ENCODE peak calls at places on chromosome X, in four cellular contexts. One of them, this sample, is unnamed.

GRCh38 chrX:66760648-66761047 is 121.8 kb upstream of the EDA2R start:
- DNase-seq in HL-60: no peak
- DNase-seq in brain microvascular endothelial cell: no peak
- DNase-seq in fibroblast of the aortic adventitia: peak
- DNase-seq in this sample: no peak

GRCh38 chrX:27893871-27894270 is 86.1 kb downstream of the MAGEB10 start:
- DNase-seq in HL-60: no peak
- DNase-seq in brain microvascular endothelial cell: no peak
- DNase-seq in fibroblast of the aortic adventitia: no peak
- DNase-seq in this sample: no peak

GRCh38 chrX:2682582-2683177 is 8.4 kb upstream of the CD99 start:
- DNase-seq in HL-60: no peak
- DNase-seq in brain microvascular endothelial cell: no peak
- DNase-seq in fibroblast of the aortic adventitia: no peak
- DNase-seq in this sample: no peak

GRCh38 chrX:54561622-54562021 is 31.6 kb downstream of the GNL3L start:
- DNase-seq in HL-60: no peak
- DNase-seq in brain microvascular endothelial cell: no peak
- DNase-seq in fibroblast of the aortic adventitia: no peak
- DNase-seq in this sample: no peak

GRCh38 chrX:15511563-15511962 is 11.0 kb downstream of the BMX start:
- DNase-seq in HL-60: no peak
- DNase-seq in brain microvascular endothelial cell: no peak
- DNase-seq in fibroblast of the aortic adventitia: no peak
- DNase-seq in this sample: no peak

GRCh38 chrX:41591906-41592305 is 96.9 kb upstream of the GPR34 start:
- DNase-seq in HL-60: no peak
- DNase-seq in brain microvascular endothelial cell: no peak
- DNase-seq in fibroblast of the aortic adventitia: no peak
- DNase-seq in this sample: no peak

GRCh38 chrX:119686087-119686639 is 6.8 kb downstream of the SEPTIN6 start:
- DNase-seq in HL-60: no peak
- DNase-seq in brain microvascular endothelial cell: no peak
- DNase-seq in fibroblast of the aortic adventitia: peak
- DNase-seq in this sample: no peak

GRCh38 chrX:154738013-154738738 is 12.7 kb downstream of the GAB3 start:
- DNase-seq in HL-60: no peak
- DNase-seq in brain microvascular endothelial cell: peak
- DNase-seq in fibroblast of the aortic adventitia: peak
- DNase-seq in this sample: peak

GRCh38 chrX:41600266-41600665 is 88.5 kb upstream of the GPR34 start:
- DNase-seq in HL-60: no peak
- DNase-seq in brain microvascular endothelial cell: peak
- DNase-seq in fibroblast of the aortic adventitia: peak
- DNase-seq in this sample: no peak

GRCh38 chrX:35664838-35665237 is 133.3 kb upstream of the MAGEB16 start:
- DNase-seq in HL-60: no peak
- DNase-seq in brain microvascular endothelial cell: no peak
- DNase-seq in fibroblast of the aortic adventitia: no peak
- DNase-seq in this sample: no peak

GRCh38 chrX:28591542-28591941 is 4.3 kb downstream of the IL1RAPL1 start:
- DNase-seq in HL-60: no peak
- DNase-seq in brain microvascular endothelial cell: no peak
- DNase-seq in fibroblast of the aortic adventitia: no peak
- DNase-seq in this sample: no peak

GRCh38 chrX:134562002-134562401 is 96.3 kb downstream of the PLAC1 start:
- DNase-seq in HL-60: no peak
- DNase-seq in brain microvascular endothelial cell: no peak
- DNase-seq in fibroblast of the aortic adventitia: no peak
- DNase-seq in this sample: no peak

GRCh38 chrX:123590842-123591491 is 141.9 kb downstream of the THOC2 start:
- DNase-seq in HL-60: no peak
- DNase-seq in brain microvascular endothelial cell: no peak
- DNase-seq in fibroblast of the aortic adventitia: no peak
- DNase-seq in this sample: peak

GRCh38 chrX:103556941-103557340 is 28.4 kb upstream of the TCEAL4 start:
- DNase-seq in HL-60: no peak
- DNase-seq in brain microvascular endothelial cell: no peak
- DNase-seq in fibroblast of the aortic adventitia: no peak
- DNase-seq in this sample: no peak

DNA sequence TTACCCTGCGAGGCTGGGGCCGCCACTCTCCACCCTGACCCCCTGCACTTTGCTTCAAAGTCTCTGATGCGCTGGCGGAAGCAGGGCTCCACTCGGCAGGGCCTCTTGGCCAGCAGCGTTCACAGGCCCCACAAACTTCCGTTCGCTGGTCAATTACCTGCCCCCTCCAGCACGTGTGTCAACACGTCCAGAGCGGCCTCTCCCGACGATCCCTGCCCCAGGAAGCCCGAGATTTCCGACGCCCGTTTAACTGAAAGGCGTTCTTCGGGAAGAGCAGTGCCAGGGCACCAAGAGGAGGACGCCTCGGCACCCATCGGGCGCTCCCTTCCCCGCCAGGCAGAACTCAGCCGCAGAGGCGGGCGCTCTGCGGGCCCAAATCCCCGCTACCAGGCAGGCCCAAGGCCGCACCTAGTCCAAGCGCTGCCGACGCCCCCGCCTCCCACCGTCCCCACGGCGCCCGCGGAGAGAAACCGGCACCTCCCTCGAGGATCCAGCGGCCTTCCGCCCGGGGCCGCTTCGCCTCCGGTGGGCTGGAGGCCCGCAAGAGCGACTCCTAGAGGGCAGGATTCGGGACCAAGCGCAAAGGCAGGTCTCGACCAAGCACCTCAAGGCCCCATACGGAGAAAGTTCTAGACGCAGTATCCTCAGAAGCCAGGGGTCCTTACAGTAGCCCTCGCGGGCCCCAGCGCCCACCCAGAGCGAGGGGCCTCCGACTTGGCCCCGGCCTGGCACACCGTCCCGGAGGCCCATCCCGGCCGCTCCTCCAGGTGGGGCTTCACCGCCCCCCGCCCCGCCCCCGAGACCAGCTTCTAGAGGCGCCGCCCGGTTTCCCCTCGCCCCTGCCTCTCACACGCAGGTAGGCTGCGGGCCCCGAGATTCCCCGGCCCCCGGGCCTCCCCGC is 586 bp downstream of the BCAP31 start:
- DNase-seq in HL-60: peak
- DNase-seq in brain microvascular endothelial cell: peak
- DNase-seq in fibroblast of the aortic adventitia: peak
- DNase-seq in this sample: peak
- H3K4me3 ChIP-seq in HL-60: peak
- H3K4me3 ChIP-seq in brain microvascular endothelial cell: peak
- H3K4me3 ChIP-seq in fibroblast of the aortic adventitia: peak
- H3K4me3 ChIP-seq in this sample: peak

GRCh38 chrX:31265383-31265782 is 193.5 kb upstream of the FTHL17 start:
- DNase-seq in HL-60: no peak
- DNase-seq in brain microvascular endothelial cell: no peak
- DNase-seq in fibroblast of the aortic adventitia: no peak
- DNase-seq in this sample: no peak
- H3K4me3 ChIP-seq in HL-60: no peak
- H3K4me3 ChIP-seq in brain microvascular endothelial cell: peak
- H3K4me3 ChIP-seq in fibroblast of the aortic adventitia: no peak
- H3K4me3 ChIP-seq in this sample: no peak

GRCh38 chrX:12058087-12058486 is 80.2 kb upstream of the FRMPD4 start:
- DNase-seq in HL-60: no peak
- DNase-seq in brain microvascular endothelial cell: no peak
- DNase-seq in fibroblast of the aortic adventitia: no peak
- DNase-seq in this sample: no peak

GRCh38 chrX:12065251-12065650 is 73.0 kb upstream of the FRMPD4 start:
- DNase-seq in HL-60: no peak
- DNase-seq in brain microvascular endothelial cell: peak
- DNase-seq in fibroblast of the aortic adventitia: peak
- DNase-seq in this sample: peak

GRCh38 chrX:12060489-12061260 is 77.6 kb upstream of the FRMPD4 start:
- DNase-seq in HL-60: no peak
- DNase-seq in brain microvascular endothelial cell: no peak
- DNase-seq in fibroblast of the aortic adventitia: no peak
- DNase-seq in this sample: no peak
- H3K4me3 ChIP-seq in HL-60: no peak
- H3K4me3 ChIP-seq in brain microvascular endothelial cell: no peak
- H3K4me3 ChIP-seq in fibroblast of the aortic adventitia: no peak
- H3K4me3 ChIP-seq in this sample: no peak

GRCh38 chrX:46647251-46647650 is 73.7 kb downstream of the CHST7 start:
- DNase-seq in HL-60: no peak
- DNase-seq in brain microvascular endothelial cell: no peak
- DNase-seq in fibroblast of the aortic adventitia: peak
- DNase-seq in this sample: peak

GRCh38 chrX:46653482-46653881 is 79.9 kb downstream of the CHST7 start:
- DNase-seq in HL-60: peak
- DNase-seq in brain microvascular endothelial cell: no peak
- DNase-seq in fibroblast of the aortic adventitia: no peak
- DNase-seq in this sample: no peak

GRCh38 chrX:46645614-46646013 is 72.0 kb downstream of the CHST7 start:
- DNase-seq in HL-60: no peak
- DNase-seq in brain microvascular endothelial cell: no peak
- DNase-seq in fibroblast of the aortic adventitia: no peak
- DNase-seq in this sample: no peak

GRCh38 chrX:46649421-46650260 is 76.1 kb downstream of the CHST7 start:
- DNase-seq in HL-60: peak
- DNase-seq in brain microvascular endothelial cell: no peak
- DNase-seq in fibroblast of the aortic adventitia: no peak
- DNase-seq in this sample: peak

DNA sequence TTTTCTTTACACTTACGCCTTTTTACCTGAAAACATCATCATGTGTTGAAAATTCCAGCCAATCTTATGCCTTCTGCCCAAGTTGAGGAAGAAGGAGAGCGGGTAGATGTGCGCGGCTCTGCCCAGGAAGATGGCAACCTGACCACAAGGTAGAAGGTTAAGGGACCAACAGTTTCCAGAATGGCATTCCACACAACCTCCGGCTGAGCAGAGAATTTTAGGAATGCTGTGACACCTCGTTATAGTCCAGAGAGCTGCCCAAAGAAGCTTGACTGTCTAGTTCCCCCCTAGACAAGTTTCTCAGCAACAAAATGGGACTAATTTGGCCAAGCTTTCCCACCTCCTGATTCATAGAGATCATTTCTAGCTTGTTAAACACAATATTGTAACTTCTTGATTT is 75.1 kb downstream of the CHST7 start:
- DNase-seq in HL-60: no peak
- DNase-seq in brain microvascular endothelial cell: no peak
- DNase-seq in fibroblast of the aortic adventitia: no peak
- DNase-seq in this sample: no peak
- H3K4me3 ChIP-seq in HL-60: no peak
- H3K4me3 ChIP-seq in brain microvascular endothelial cell: no peak
- H3K4me3 ChIP-seq in fibroblast of the aortic adventitia: no peak
- H3K4me3 ChIP-seq in this sample: no peak

GRCh38 chrX:143635915-143636314 is at the start of gene SLITRK4:
- DNase-seq in HL-60: no peak
- DNase-seq in brain microvascular endothelial cell: no peak
- DNase-seq in fibroblast of the aortic adventitia: no peak
- DNase-seq in this sample: peak
- H3K4me3 ChIP-seq in HL-60: no peak
- H3K4me3 ChIP-seq in brain microvascular endothelial cell: peak
- H3K4me3 ChIP-seq in fibroblast of the aortic adventitia: no peak
- H3K4me3 ChIP-seq in this sample: no peak

DNA sequence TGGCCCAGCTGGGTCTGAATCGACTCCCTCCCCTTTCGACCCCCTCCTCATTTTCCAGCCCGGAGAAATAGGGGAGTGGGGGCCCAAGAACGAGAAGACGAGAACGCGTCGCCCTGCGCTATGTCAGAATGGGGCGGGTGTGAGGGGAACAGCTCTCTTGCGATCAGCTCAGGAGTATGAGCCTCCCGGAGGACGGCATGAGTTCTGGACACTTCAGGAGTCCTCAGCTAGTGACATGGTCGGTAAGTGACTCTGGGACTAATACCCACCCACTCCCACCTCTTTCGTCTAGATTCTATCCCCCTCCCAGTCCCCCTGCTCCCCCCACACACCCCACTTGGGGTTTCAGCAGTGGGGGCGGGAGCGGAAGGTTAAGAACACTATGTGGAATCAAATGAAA is 944 bp downstream of the KLF8 start:
- DNase-seq in HL-60: no peak
- DNase-seq in brain microvascular endothelial cell: no peak
- DNase-seq in fibroblast of the aortic adventitia: no peak
- DNase-seq in this sample: peak
- H3K4me3 ChIP-seq in HL-60: no peak
- H3K4me3 ChIP-seq in brain microvascular endothelial cell: no peak
- H3K4me3 ChIP-seq in fibroblast of the aortic adventitia: no peak
- H3K4me3 ChIP-seq in this sample: peak

DNA sequence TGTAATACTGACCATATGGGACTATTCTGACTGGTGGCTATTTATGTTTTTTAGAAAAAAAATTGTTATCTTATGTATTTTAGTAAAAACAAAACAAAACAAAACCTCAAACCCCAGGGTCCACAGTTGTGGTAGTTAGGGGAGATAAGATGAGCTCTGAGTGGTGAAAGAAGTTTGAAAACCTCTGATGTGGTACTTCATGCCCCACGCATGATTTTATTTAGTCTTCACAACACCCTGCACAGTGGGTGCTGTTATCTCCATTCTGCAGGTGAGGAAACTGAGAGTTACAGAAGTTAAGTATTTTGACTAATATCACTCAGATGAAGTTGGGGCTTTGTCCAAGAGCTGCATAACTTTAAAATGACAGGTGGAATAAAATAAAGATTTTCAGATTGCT is 230.6 kb upstream of the TRPC5 start:
- DNase-seq in HL-60: no peak
- DNase-seq in brain microvascular endothelial cell: no peak
- DNase-seq in fibroblast of the aortic adventitia: no peak
- DNase-seq in this sample: no peak
- H3K4me3 ChIP-seq in HL-60: no peak
- H3K4me3 ChIP-seq in brain microvascular endothelial cell: no peak
- H3K4me3 ChIP-seq in fibroblast of the aortic adventitia: no peak
- H3K4me3 ChIP-seq in this sample: no peak

GRCh38 chrX:23953908-23954269 is 46.1 kb downstream of the CXorf58 start:
- DNase-seq in HL-60: peak
- DNase-seq in brain microvascular endothelial cell: no peak
- DNase-seq in fibroblast of the aortic adventitia: no peak
- DNase-seq in this sample: no peak

GRCh38 chrX:23954396-23954795 is 46.6 kb downstream of the CXorf58 start:
- DNase-seq in HL-60: no peak
- DNase-seq in brain microvascular endothelial cell: no peak
- DNase-seq in fibroblast of the aortic adventitia: no peak
- DNase-seq in this sample: no peak

GRCh38 chrX:23952401-23952800 is 44.6 kb downstream of the CXorf58 start:
- DNase-seq in HL-60: no peak
- DNase-seq in brain microvascular endothelial cell: no peak
- DNase-seq in fibroblast of the aortic adventitia: no peak
- DNase-seq in this sample: no peak

GRCh38 chrX:23952984-23953907 is 45.4 kb downstream of the CXorf58 start:
- DNase-seq in HL-60: peak
- DNase-seq in brain microvascular endothelial cell: no peak
- DNase-seq in fibroblast of the aortic adventitia: no peak
- DNase-seq in this sample: no peak
- H3K4me3 ChIP-seq in HL-60: peak
- H3K4me3 ChIP-seq in brain microvascular endothelial cell: no peak
- H3K4me3 ChIP-seq in fibroblast of the aortic adventitia: no peak
- H3K4me3 ChIP-seq in this sample: no peak